ENCODE peak calls at places on chromosome 11, in seven cellular contexts. A is HFF-Myc, E is heart right ventricle, L is GM06990, B is Peyer's patch, C is ovary, D is GM20000. H is an unnamed sample.

GRCh38 chr11:1337647-1338007 is 28.2 kb upstream of the TOLLIP start:
- DNase-seq in L (no peak), A (no peak), D (no peak), C (no peak), E (no peak), B (no peak), H (no peak)

GRCh38 chr11:99925968-99926367 is 761.1 kb upstream of the ARHGAP42 start:
- DNase-seq in E (no peak), L (no peak), C (no peak), B (no peak), D (no peak), A (no peak), H (no peak)

GRCh38 chr11:120248551-120249278 is 8.8 kb downstream of the POU2F3 start:
- DNase-seq in L (peak; percentile 81), C (no peak), E (no peak), D (no peak), B (no peak), A (no peak), H (no peak)

GRCh38 chr11:1988667-1989317 is 8.8 kb downstream of the H19 start:
- DNase-seq in L (no peak), E (no peak), B (no peak), D (no peak), A (no peak), C (peak; percentile 49), H (no peak)

GRCh38 chr11:67627788-67628624 is 1.7 kb downstream of the NUDT8 start:
- DNase-seq in C (no peak), A (no peak), E (no peak), L (no peak), D (no peak), B (peak; percentile 48), H (no peak)

GRCh38 chr11:75371930-75372876 is 20.7 kb upstream of the ARRB1 start:
- DNase-seq in A (no peak), L (no peak), B (peak; percentile 62), E (no peak), D (no peak), C (no peak), H (no peak)

GRCh38 chr11:134170909-134171281 is 52.9 kb downstream of the NCAPD3 start:
- DNase-seq in C (no peak), A (no peak), E (no peak), D (no peak), B (no peak), L (no peak), H (no peak)

GRCh38 chr11:113874096-113874919 is 1.1 kb downstream of the USP28 start:
- DNase-seq in E (no peak), L (no peak), C (peak; percentile 30), A (no peak), D (no peak), B (no peak), H (no peak)

GRCh38 chr11:14127679-14128078 is 165.2 kb downstream of the SPON1 start:
- DNase-seq in L (no peak), A (no peak), E (no peak), B (no peak), C (no peak), D (no peak), H (no peak)
- TF ChIP-seq CTCF in L (peak; percentile 11), A (no peak), E (no peak), B (no peak), C (no peak), D (no peak), H (no peak)

GRCh38 chr11:115504279-115505158 is at the start of gene CADM1:
- DNase-seq in E (peak; percentile 92), L (peak; percentile 64), C (peak; percentile 97), D (peak; percentile 84), B (peak; percentile 91), A (peak; percentile 61), H (peak; percentile 55)
- TF ChIP-seq CTCF in E (peak; percentile 71), L (peak; percentile 13), C (peak; percentile 72), D (no peak), B (peak; percentile 7), A (peak; percentile 65), H (peak; percentile 17)

DNA sequence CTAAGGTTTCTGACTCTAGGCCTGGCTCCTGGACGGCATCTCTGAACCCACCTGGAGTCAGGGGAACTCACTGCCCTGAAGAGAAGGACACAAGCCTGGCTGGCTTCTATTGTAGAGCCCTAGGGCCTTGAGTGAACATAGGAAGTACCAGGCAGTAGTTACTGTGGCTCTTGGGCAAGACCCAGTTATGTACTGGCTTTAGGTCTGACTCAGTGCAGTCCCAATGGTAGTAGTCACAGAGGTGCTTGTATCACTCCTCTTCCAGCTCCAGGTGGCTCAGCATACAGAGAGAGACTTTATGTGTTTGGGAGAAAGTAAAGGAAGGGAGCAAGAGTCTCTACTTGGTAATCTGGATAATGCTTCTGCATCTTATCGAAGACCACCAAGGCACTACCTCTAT is 13.9 kb upstream of the PAK1 start:
- DNase-seq in E (no peak), L (no peak), B (no peak), C (no peak), A (no peak), D (no peak), H (no peak)
- TF ChIP-seq CTCF in E (no peak), L (no peak), B (no peak), C (no peak), A (no peak), D (no peak), H (no peak)

GRCh38 chr11:64923151-64923661 is 1.3 kb upstream of the PPP2R5B start:
- DNase-seq in B (no peak), E (no peak), L (no peak), A (no peak), C (peak; percentile 40), D (no peak), H (no peak)

GRCh38 chr11:64925536-64926449 is 1.3 kb downstream of the PPP2R5B start:
- DNase-seq in C (peak; percentile 52), B (no peak), E (no peak), L (no peak), D (no peak), A (no peak), H (no peak)

GRCh38 chr11:64924910-64925284 is 408 bp downstream of the PPP2R5B start:
- DNase-seq in A (no peak), B (no peak), D (peak; percentile 63), C (peak; percentile 62), E (peak; percentile 40), L (no peak), H (peak; percentile 53)

GRCh38 chr11:64926689-64927088 is 2.2 kb downstream of the PPP2R5B start:
- DNase-seq in D (no peak), L (no peak), C (peak; percentile 43), A (no peak), E (no peak), B (no peak), H (no peak)

DNA sequence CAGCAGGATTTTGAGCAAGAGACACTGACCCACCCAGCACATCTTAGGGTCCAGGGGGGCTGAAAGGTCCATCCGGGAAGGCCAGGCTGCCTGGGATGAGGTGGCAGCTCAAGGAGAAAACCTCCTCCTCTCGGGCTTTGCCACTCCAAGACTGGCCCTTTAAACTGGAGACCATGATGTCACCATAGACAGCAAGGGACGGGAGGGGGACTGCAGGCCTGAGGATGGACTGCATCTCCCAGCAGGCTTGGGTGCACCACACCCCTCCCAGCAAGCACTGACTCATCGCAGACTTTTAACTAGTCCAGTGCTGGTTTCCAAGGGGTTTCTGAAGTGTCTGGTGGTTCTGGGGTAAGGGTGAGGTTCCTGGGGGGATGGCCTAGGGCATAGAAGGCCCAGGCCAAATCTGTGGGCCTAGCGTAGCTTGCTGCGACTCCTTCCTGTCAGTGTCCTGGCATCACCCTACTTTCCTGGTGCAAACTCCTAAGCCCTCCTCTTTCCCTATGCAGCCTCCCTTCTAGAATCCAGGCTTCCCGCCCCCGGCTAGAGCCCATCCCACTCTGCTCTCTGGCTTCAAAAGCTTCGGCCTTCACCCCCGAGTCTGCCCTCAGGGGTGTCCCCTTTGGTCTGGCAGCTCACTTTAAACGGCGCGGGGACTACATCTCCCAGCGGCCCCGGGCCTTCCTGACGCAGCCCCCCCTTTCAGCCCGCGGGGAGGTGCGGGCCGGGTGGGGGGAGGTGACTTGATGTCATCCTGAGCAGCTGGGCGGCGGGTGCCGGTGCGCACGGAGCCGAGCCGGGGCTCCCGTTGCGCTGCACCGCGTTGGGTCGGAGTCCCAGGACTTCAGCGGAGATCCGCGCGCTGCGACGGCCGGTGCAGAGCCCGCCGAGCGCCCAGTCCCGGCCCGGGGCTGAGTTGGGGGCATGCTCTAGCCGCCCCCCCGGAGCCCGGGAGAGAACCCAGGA is at the start of gene PPP2R5B:
- DNase-seq in L (peak; percentile 88), D (peak; percentile 98), A (peak; percentile 87), C (peak; percentile 92), E (peak; percentile 94), B (peak; percentile 95), H (peak; percentile 97)
- TF ChIP-seq CTCF in L (no peak), D (no peak), A (no peak), C (no peak), E (no peak), B (no peak), H (no peak)

H was measured in GM13976.